ENCODE peak calls at places on chromosomes 5 and 9, in eight cellular contexts. B is HCT116, V is brain microvascular endothelial cell, T is spleen, N is body of pancreas, P is endothelial cell, G is GM13977, M is WERI-Rb-1. J is an unnamed sample.
A peak's percentile ranks its signal among the peaks of the same experiment; 100 is the strongest.

GRCh38 chr9:13615660-13616615 is 336.4 kb upstream of the MPDZ start:
- DNase-seq in V (no peak), T (no peak), G (no peak), M (no peak), N (no peak), B (no peak), P (no peak), J (no peak)

GRCh38 chr9:113566011-113566711 is 102.6 kb downstream of the RGS3 start:
- DNase-seq in M (no peak), G (no peak), N (no peak), B (no peak), P (no peak), T (peak; percentile 59), V (no peak), J (no peak)

GRCh38 chr5:165135551-165135950 is 1630.1 kb downstream of the MAT2B start:
- DNase-seq in P (no peak), G (no peak), N (no peak), B (no peak), M (no peak), T (no peak), V (no peak), J (no peak)

GRCh38 chr5:67045816-67046740 is 150.5 kb downstream of the CD180 start:
- DNase-seq in G (no peak), B (no peak), T (no peak), N (no peak), P (no peak), M (no peak), V (no peak), J (no peak)

GRCh38 chr9:112322701-112323377 is 10.6 kb downstream of the PTBP3 start:
- DNase-seq in N (no peak), P (no peak), B (no peak), V (no peak), M (no peak), T (no peak), G (no peak), J (no peak)

GRCh38 chr5:11903614-11904269 is 504 bp downstream of the CTNND2 start:
- DNase-seq in M (peak; percentile 59), N (peak; percentile 57), B (no peak), G (peak; percentile 56), P (peak; percentile 71), T (peak; percentile 82), V (no peak), J (peak; percentile 31)

GRCh38 chr9:135156525-135157510 is 69.3 kb downstream of the OLFM1 start:
- DNase-seq in M (no peak), V (no peak), B (peak; percentile 19), T (no peak), G (peak; percentile 51), N (peak; percentile 49), P (peak; percentile 80), J (peak; percentile 52)

GRCh38 chr9:73270967-73271722 is 119.5 kb downstream of the ANXA1 start:
- DNase-seq in N (no peak), P (no peak), V (peak; percentile 73), M (no peak), T (no peak), G (no peak), B (peak; percentile 10), J (no peak)

GRCh38 chr5:102540251-102540812 is 41.5 kb upstream of the SLCO6A1 start:
- DNase-seq in M (no peak), G (no peak), T (no peak), V (no peak), B (no peak), P (no peak), N (no peak), J (no peak)

GRCh38 chr5:102542064-102542463 is 43.3 kb upstream of the SLCO6A1 start:
- DNase-seq in P (no peak), N (no peak), B (no peak), V (no peak), M (no peak), G (no peak), T (no peak), J (no peak)

GRCh38 chr5:102547161-102547560 is 48.4 kb upstream of the SLCO6A1 start:
- DNase-seq in M (no peak), G (no peak), N (no peak), P (no peak), V (no peak), B (no peak), T (no peak), J (no peak)

GRCh38 chr5:102547659-102548058 is 48.9 kb upstream of the SLCO6A1 start:
- DNase-seq in P (no peak), G (no peak), N (no peak), T (no peak), V (no peak), M (no peak), B (no peak), J (no peak)

GRCh38 chr5:102545175-102545574 is 46.4 kb upstream of the SLCO6A1 start:
- DNase-seq in T (no peak), B (peak; percentile 27), P (peak; percentile 64), N (peak; percentile 2), V (peak; percentile 7), G (no peak), M (peak; percentile 55), J (no peak)
- TF ChIP-seq CTCF in T (no peak), B (peak; percentile 35), P (peak; percentile 53), N (no peak), V (peak; percentile 69), G (peak; percentile 38), M (peak; percentile 81), J (no peak)

GRCh38 chr5:81204205-81204604 is 28.9 kb upstream of the CKMT2 start:
- DNase-seq in V (no peak), M (no peak), G (no peak), P (no peak), B (no peak), N (no peak), T (no peak), J (no peak)

GRCh38 chr5:81209386-81209785 is 23.7 kb upstream of the CKMT2 start:
- DNase-seq in B (no peak), G (no peak), P (no peak), T (no peak), M (no peak), N (no peak), V (no peak), J (no peak)

GRCh38 chr5:81208904-81209303 is 24.2 kb upstream of the CKMT2 start:
- DNase-seq in B (no peak), M (no peak), G (no peak), P (no peak), N (no peak), T (no peak), V (no peak), J (no peak)

GRCh38 chr5:81205058-81205457 is 28.1 kb upstream of the CKMT2 start:
- DNase-seq in V (no peak), G (no peak), B (no peak), P (no peak), M (no peak), T (no peak), N (no peak), J (no peak)

DNA sequence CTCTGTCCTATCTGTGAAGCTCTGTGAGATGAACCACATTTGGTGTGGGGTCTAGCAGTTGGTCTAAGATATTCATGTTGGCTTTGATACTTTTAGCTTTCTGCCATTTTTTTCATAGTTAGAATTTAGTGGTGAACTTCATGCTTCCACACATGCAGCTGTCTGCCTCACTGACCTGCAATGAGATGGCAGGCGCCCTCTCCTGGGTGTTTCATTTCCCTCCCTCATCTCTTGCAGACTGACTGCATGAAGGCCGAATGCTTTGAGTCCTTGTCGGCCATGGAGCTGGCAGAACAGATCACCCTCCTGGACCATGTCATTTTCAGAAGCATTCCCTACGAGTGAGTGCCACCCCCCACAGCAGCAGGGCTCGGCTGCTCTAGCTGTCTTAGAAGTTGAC is 26.1 kb upstream of the CKMT2 start:
- DNase-seq in G (no peak), M (no peak), B (no peak), N (no peak), T (no peak), P (peak; percentile 34), V (peak; percentile 18), J (no peak)
- TF ChIP-seq CTCF in G (peak; percentile 15), M (peak; percentile 41), B (peak; percentile 11), N (no peak), T (no peak), P (no peak), V (peak; percentile 61), J (no peak)

GRCh38 chr9:104604801-104605200 is 626 bp downstream of the OR13C2 start:
- DNase-seq in G (no peak), M (no peak), N (no peak), T (no peak), V (no peak), B (no peak), P (no peak), J (no peak)

GRCh38 chr9:104606202-104606601 is 775 bp upstream of the OR13C2 start:
- DNase-seq in P (no peak), B (no peak), G (no peak), N (no peak), T (no peak), V (no peak), M (no peak), J (no peak)

DNA sequence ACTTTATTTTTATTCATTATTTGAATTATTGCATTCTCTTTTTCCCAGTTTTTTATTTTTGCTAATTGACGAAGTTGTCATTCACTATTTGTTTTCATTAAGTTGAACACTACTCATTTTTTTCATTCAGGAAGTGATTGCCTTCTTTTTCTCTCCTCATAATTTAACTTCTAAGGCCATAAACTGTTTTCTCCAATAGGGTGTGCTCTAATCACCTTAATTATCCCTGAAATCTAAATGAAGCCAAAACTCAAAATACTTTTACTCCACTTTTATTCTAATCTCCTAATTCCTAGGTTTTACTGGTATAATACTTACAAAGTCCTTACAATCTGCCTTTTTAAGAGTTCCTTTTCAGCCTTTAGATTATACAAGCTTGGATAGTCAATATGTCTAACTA is 2.9 kb upstream of the OR13C2 start:
- DNase-seq in G (no peak), B (no peak), T (no peak), P (no peak), V (no peak), M (no peak), N (no peak), J (no peak)
- TF ChIP-seq CTCF in G (peak; percentile 15), B (no peak), T (no peak), P (peak; percentile 20), V (no peak), M (no peak), N (no peak), J (no peak)

DNA sequence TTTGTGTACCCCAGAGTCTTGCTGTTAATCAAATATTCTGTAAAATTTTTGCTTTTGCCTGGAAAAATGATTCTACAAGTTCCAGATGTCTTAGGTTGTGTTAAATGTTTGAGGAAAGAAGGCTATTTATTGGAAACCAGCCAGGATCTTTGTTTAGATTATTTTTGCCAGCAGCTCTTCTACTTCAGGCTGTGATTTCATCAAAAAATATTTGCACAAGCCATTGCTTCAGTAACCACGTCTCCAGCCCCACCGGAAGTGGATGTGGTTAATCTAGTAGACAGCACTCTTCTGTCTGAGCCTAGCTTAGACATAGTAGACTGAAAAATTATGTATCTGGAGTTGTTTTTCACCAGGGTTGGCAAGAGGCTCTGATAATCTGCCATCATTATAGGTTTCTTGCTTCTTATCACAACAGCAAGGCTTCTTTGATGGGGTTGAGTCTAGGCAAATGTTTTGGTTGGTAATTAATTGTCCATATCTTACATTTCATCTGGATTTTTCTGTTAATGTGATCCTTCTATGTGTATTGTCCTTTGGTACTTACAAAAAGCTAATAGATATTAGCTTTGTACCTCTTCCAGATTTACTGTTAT is 17.1 kb downstream of the KCTD16 start:
- DNase-seq in M (no peak), T (peak; percentile 87), V (peak; percentile 98), N (peak; percentile 68), P (no peak), B (no peak), G (peak; percentile 43), J (peak; percentile 48)
- TF ChIP-seq CTCF in M (no peak), T (no peak), V (no peak), N (no peak), P (no peak), B (no peak), G (no peak), J (no peak)

J was measured in GM20000.